ENCODE peak calls at places on chromosome 2, in seven cellular contexts. V is cardiac fibroblast, O is choroid plexus epithelial cell, T is right lobe of liver, S is neural crest cell, K is astrocyte of the spinal cord, Z is IMR-90. X is an unnamed sample.

GRCh38 chr2:210633699-210634098 is 77.3 kb downstream of the CPS1 start:
- DNase-seq in Z (no peak), S (no peak), K (no peak), T (no peak), O (no peak), V (no peak), X (no peak)

GRCh38 chr2:10962004-10962403 is 50.3 kb downstream of the KCNF1 start:
- DNase-seq in T (no peak), V (no peak), K (no peak), S (no peak), O (no peak), Z (no peak), X (no peak)

GRCh38 chr2:157173740-157174184 is 83.7 kb upstream of the GALNT5 start:
- DNase-seq in Z (peak), V (peak), O (peak), T (no peak), S (no peak), K (peak), X (no peak)

GRCh38 chr2:182980115-182980514 is 58.1 kb downstream of the NCKAP1 start:
- DNase-seq in S (no peak), K (peak), T (no peak), O (peak), V (peak), Z (peak), X (no peak)

GRCh38 chr2:58794103-58794502 is 553.0 kb upstream of the FANCL start:
- DNase-seq in K (no peak), Z (no peak), O (no peak), T (no peak), V (no peak), S (no peak), X (no peak)

GRCh38 chr2:15941483-15941853 is 1.1 kb downstream of the MYCN start:
- DNase-seq in S (peak), T (no peak), K (no peak), Z (no peak), O (no peak), V (no peak), X (peak)

GRCh38 chr2:125318740-125319139 is 1293.7 kb downstream of the CNTNAP5 start:
- DNase-seq in K (no peak), V (no peak), O (no peak), Z (no peak), S (no peak), T (no peak), X (no peak)

GRCh38 chr2:181466661-181467576 is 9.7 kb downstream of the ITGA4 start:
- DNase-seq in S (peak), V (peak), O (peak), K (peak), Z (peak), T (peak), X (peak)

GRCh38 chr2:223722226-223722625 is 115.2 kb downstream of the AP1S3 start:
- DNase-seq in V (no peak), T (no peak), Z (no peak), K (no peak), O (no peak), S (no peak), X (no peak)

GRCh38 chr2:520663-521340 is 156.4 kb downstream of the TMEM18 start:
- DNase-seq in K (no peak), Z (no peak), T (no peak), O (no peak), V (no peak), S (no peak), X (no peak)

GRCh38 chr2:189633392-189633811 is 27.9 kb upstream of the ASNSD1 start:
- DNase-seq in K (no peak), O (peak), V (peak), Z (no peak), S (no peak), T (no peak), X (no peak)

GRCh38 chr2:157874997-157875719 is 972 bp downstream of the ACVR1 start:
- DNase-seq in O (peak), S (no peak), Z (peak), T (peak), V (peak), K (peak), X (peak)

GRCh38 chr2:11498543-11499034 is 32.6 kb upstream of the E2F6 start:
- DNase-seq in V (no peak), K (no peak), Z (no peak), T (peak), O (no peak), S (peak), X (no peak)

GRCh38 chr2:24558781-24559540 is 67.9 kb downstream of the NCOA1 start:
- DNase-seq in K (no peak), O (no peak), T (no peak), V (no peak), S (no peak), Z (no peak), X (no peak)

GRCh38 chr2:33408109-33408508 is 68.3 kb upstream of the RASGRP3 start:
- DNase-seq in V (no peak), Z (no peak), O (no peak), S (no peak), K (no peak), T (no peak), X (no peak)

GRCh38 chr2:33411765-33412164 is 64.7 kb upstream of the RASGRP3 start:
- DNase-seq in V (peak), S (no peak), T (no peak), Z (peak), K (peak), O (peak), X (no peak)

GRCh38 chr2:33417093-33417492 is 59.4 kb upstream of the RASGRP3 start:
- DNase-seq in K (no peak), O (no peak), T (no peak), V (peak), Z (no peak), S (no peak), X (no peak)

GRCh38 chr2:33409417-33409955 is 67.0 kb upstream of the RASGRP3 start:
- DNase-seq in Z (no peak), V (no peak), S (no peak), T (no peak), O (no peak), K (no peak), X (no peak)

GRCh38 chr2:33412920-33413319 is 63.5 kb upstream of the RASGRP3 start:
- DNase-seq in V (peak), O (peak), K (peak), S (no peak), Z (peak), T (no peak), X (no peak)
- TF ChIP-seq CTCF in V (peak), O (peak), K (peak), S (peak), Z (peak), T (peak), X (no peak)

DNA sequence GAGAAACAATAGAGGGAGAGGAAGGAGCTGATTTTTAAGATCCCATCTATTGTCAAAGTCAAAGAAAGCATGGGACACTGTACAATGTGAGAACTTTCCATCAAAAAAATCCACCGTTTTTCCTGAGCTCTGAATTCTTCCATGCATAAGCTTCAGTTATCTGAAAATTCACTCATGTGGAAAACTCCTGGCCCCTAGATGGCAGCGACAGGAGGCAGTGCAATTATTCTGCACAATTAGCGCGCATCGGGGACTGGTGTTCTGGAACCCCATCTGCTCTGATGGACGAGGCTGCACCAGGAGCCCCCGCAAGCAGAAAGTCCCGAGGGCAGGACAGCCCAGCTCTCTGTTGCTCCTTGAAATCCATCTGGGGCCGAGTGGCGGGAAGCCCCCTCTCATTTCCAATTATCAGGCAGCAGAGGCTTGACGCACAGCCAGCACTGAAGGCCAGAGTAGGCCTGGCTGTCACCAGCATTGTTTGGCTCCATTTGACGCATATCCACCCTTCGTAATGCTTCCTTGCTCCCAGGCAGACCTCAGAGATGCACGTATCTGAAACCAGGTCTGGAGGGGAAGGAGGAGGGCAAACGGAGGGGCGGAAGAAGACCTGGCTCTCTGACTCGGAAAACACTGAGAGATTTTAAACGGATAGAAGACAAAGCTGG is 70.0 kb downstream of the TNS1 start:
- DNase-seq in K (no peak), S (no peak), T (no peak), Z (no peak), O (no peak), V (peak), X (no peak)
- TF ChIP-seq CTCF in K (peak), S (peak), T (peak), Z (peak), O (peak), V (peak), X (no peak)

DNA sequence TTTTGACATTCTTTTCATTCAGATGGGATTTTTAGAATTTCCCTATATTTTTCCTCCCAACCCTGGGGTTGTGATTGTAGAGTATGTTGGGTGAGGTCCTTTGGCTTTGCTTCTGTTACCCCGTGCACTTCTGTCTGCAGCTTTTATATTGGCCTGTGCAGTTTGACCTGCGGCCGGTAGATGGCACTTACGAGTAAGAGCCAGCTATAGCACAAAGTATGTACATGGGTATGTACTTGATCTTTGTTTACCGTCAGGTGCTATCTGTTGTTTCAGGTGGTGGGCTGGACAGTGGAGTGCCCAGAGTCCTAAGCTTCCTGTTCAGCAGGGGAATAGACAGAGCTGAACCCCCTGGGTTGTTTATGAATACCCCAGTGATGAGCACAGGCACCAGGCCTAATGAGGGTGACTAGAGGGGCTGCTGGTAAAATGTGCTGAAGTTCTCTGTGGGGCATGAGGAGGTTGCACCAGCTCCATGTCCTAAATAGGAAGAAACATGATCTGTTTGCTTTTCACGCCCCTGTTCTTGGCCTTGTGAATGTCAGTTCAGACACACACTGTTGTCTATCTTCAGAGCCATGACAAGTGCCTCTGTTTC is 58.9 kb upstream of the THUMPD2 start:
- DNase-seq in V (peak), K (peak), S (no peak), Z (peak), O (peak), T (no peak), X (no peak)
- TF ChIP-seq CTCF in V (peak), K (peak), S (peak), Z (peak), O (peak), T (peak), X (peak)

GRCh38 chr2:118013724-118014491 is at the start of gene CCDC93:
- DNase-seq in K (peak), V (peak), O (peak), T (peak), Z (peak), S (peak), X (peak)

GRCh38 chr2:118012778-118013177 is 1.1 kb downstream of the CCDC93 start:
- DNase-seq in K (no peak), V (no peak), O (no peak), Z (no peak), T (no peak), S (no peak), X (no peak)

GRCh38 chr2:118014492-118014824 is 588 bp upstream of the CCDC93 start:
- DNase-seq in O (no peak), V (no peak), K (no peak), T (no peak), Z (no peak), S (peak), X (no peak)

GRCh38 chr2:118010470-118010869 is 3.4 kb downstream of the CCDC93 start:
- DNase-seq in K (no peak), Z (no peak), O (no peak), T (no peak), S (no peak), V (no peak), X (no peak)

GRCh38 chr2:118013221-118013723 is 598 bp downstream of the CCDC93 start:
- DNase-seq in V (no peak), S (peak), T (peak), K (no peak), Z (no peak), O (peak), X (peak)
- TF ChIP-seq CTCF in V (no peak), S (no peak), T (peak), K (no peak), Z (no peak), O (no peak), X (no peak)

GRCh38 chr2:13195270-13195669 is 478.5 kb downstream of the TRIB2 start:
- DNase-seq in Z (no peak), T (no peak), O (no peak), K (no peak), V (no peak), S (no peak), X (no peak)

GRCh38 chr2:13193075-13193474 is 476.3 kb downstream of the TRIB2 start:
- DNase-seq in K (peak), Z (peak), O (peak), V (peak), S (no peak), T (no peak), X (no peak)

GRCh38 chr2:13193900-13194299 is 477.2 kb downstream of the TRIB2 start:
- DNase-seq in S (no peak), T (no peak), Z (peak), V (peak), O (peak), K (peak), X (no peak)
- TF ChIP-seq CTCF in S (peak), T (peak), Z (peak), V (peak), O (peak), K (peak), X (no peak)

GRCh38 chr2:80854831-80855230 is 550.3 kb upstream of the LRRTM1 start:
- DNase-seq in V (no peak), T (no peak), S (no peak), O (no peak), Z (no peak), K (no peak), X (no peak)

GRCh38 chr2:80852808-80853139 is 548.2 kb upstream of the LRRTM1 start:
- DNase-seq in V (no peak), Z (no peak), K (no peak), S (no peak), O (no peak), T (no peak), X (no peak)

GRCh38 chr2:80856227-80856626 is 551.7 kb upstream of the LRRTM1 start:
- DNase-seq in O (no peak), T (no peak), Z (no peak), S (no peak), V (no peak), K (no peak), X (no peak)

DNA sequence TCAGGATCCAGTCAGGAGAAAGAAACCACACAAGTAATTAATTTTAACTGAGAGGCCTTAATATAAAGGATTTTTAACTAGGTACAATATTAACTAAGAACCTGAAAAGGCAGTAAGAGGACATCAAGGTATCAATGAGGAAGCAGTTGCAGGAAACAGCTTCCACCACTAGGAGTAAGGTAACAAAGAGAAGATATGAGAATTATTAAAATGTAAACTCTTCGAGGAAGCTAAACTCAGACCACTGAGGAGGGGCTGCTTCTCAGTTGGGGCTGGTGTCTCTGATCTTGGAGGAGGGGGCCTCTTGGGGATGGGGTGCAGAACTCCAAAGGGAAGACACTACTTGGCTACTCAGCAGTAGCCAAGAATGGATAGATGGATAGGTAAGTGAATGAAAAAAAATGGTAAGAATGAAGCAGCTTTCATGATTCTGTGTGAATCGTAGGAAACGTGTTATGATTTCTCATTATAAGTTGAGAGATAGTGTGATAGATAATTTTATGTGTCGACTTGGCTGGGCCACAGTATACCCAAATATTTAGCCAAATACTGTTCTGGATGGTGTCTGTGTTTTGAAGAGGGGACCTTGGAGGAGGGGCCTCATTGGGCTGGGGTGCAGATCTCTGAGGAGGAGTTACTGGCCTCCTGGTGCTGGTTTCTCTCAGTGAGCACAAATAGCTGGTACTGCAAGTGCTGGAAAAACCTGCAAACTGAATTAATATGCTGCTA is 547.7 kb upstream of the LRRTM1 start:
- DNase-seq in V (no peak), Z (no peak), T (no peak), O (no peak), S (no peak), K (no peak), X (no peak)
- TF ChIP-seq CTCF in V (no peak), Z (no peak), T (no peak), O (no peak), S (peak), K (no peak), X (no peak)

DNA sequence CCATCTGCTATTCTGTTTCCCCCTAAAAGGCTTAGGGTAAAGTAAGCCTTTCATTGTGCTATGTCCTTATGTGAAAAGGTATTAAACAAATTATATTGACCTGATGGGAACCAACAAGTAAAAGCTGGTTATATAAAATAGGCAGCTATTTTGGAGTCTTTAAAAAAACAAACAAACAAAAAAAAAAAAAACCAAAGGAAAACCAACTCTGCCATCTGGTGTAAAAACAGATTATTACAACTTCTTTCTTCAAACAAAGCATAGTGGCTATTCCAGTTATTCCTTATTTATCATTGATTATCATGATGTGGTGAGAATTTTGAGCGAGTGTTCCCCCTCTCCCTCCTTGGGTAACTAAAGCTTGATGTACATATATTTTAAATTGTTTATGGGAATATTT is 122.3 kb upstream of the FHL2 start:
- DNase-seq in S (no peak), K (peak), T (no peak), V (peak), O (peak), Z (peak), X (no peak)
- TF ChIP-seq CTCF in S (peak), K (peak), T (peak), V (no peak), O (peak), Z (peak), X (peak)

DNA sequence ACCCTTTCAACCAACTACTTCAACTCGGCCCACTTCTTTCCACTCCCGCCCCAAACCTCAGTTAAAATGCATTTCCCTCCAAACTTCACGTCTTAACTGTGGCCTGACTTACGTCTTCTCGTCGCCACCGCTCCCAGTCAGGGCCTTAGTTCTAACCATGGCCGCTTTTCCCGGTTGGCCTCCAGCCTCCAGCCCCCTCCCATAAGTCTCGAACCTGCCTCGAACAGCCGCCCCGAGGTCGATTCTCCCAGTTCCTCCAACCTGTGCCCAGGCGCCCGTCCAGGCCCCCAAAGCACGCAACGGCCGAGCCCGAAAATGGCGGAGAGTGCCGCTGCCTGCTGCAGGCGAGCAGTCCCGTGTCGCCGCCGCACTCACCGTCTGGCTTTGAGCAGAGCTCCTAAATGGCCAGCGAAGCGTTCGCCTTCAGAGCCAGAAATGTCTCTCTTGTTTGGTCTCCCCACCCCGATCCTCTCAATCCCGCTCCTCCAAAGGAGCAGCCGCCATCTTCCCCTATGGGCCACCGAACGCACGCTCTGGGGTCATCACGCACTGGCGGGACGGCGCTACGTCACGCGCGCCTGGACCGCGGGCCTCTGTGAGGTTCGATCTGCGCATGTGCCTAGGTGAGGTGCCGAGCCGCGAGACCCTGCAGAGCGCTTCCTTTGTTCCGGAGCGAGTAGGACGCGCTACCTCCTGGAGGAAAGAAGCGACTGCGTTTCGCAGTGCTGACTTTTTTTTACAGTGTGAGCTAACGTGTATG is at the start of gene WDR33:
- DNase-seq in S (peak), T (peak), V (peak), O (peak), Z (peak), K (peak), X (peak)
- TF ChIP-seq CTCF in S (no peak), T (peak), V (no peak), O (peak), Z (peak), K (peak), X (no peak)

DNA sequence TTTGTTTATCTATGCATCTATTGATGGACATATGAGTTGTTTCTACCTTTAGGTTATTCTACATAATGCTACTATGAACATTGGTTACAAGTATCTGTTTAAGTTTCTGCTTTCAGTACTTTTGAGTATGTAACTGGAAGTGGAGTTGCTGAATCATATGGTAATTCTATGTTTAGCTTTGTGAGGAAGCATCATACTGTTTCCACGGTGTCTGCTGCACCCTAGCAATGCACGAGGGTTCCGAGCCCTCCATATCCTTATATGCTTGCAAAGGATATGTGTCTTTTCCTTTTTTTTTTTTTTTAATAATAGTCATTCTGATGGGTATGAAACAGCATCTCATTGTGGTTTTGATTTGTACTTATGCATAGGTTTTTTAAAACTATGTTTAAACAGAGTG is 83.7 kb downstream of the FMNL2 start:
- DNase-seq in K (peak), V (no peak), Z (peak), O (peak), S (no peak), T (peak), X (no peak)
- TF ChIP-seq CTCF in K (peak), V (no peak), Z (no peak), O (peak), S (no peak), T (no peak), X (no peak)

X was measured in mesothelial cell of epicardium.